ENCODE peak calls at places on chromosomes 5 and 9, in seven cellular contexts. X, L, B, K, U, C and M are unnamed samples.

GRCh38 chr5:157506981-157507780 is 47.2 kb downstream of the NIPAL4 start:
- DNase-seq in X (no peak), L (peak), B (no peak), K (no peak), U (no peak), C (no peak), M (peak)

GRCh38 chr5:78591972-78592700 is 56.4 kb downstream of the LHFPL2 start:
- DNase-seq in X (no peak), L (no peak), B (no peak), K (no peak), U (no peak), C (no peak), M (no peak)

GRCh38 chr5:80736730-80737129 is 81.9 kb upstream of the DHFR start:
- DNase-seq in X (no peak), L (no peak), B (no peak), K (no peak), U (peak), C (no peak), M (no peak)

GRCh38 chr5:138792181-138792808 is 39.1 kb downstream of the CTNNA1 start:
- DNase-seq in X (no peak), L (no peak), B (no peak), K (no peak), U (peak), C (no peak), M (no peak)

GRCh38 chr9:127589955-127590370 is 22.1 kb upstream of the STXBP1 start:
- DNase-seq in X (peak), L (peak), B (peak), K (no peak), U (peak), C (no peak), M (peak)

GRCh38 chr5:31197183-31197582 is 3.7 kb downstream of the CDH6 start:
- DNase-seq in X (no peak), L (no peak), B (no peak), K (no peak), U (peak), C (no peak), M (peak)

GRCh38 chr5:2017540-2018389 is 135.0 kb upstream of the IRX4 start:
- DNase-seq in X (no peak), L (no peak), B (no peak), K (no peak), U (peak), C (no peak), M (no peak)

GRCh38 chr9:95092321-95093072 is 225.0 kb downstream of the FANCC start:
- DNase-seq in X (no peak), L (peak), B (no peak), K (no peak), U (peak), C (no peak), M (peak)

GRCh38 chr5:163445345-163445744 is 8.0 kb downstream of the CCNG1 start:
- DNase-seq in X (no peak), L (no peak), B (no peak), K (no peak), U (no peak), C (no peak), M (no peak)

GRCh38 chr5:42900734-42901133 is 89.0 kb upstream of the SELENOP start:
- DNase-seq in X (no peak), L (no peak), B (no peak), K (no peak), U (no peak), C (no peak), M (no peak)

GRCh38 chr5:15752886-15753285 is 252.9 kb downstream of the FBXL7 start:
- DNase-seq in X (peak), L (no peak), B (peak), K (no peak), U (peak), C (no peak), M (peak)

GRCh38 chr5:93130623-93131022 is 450.4 kb downstream of the NR2F1-AS1 start:
- DNase-seq in X (no peak), L (no peak), B (no peak), K (no peak), U (no peak), C (no peak), M (no peak)

GRCh38 chr5:118548761-118549160 is 439.6 kb downstream of the DTWD2 start:
- DNase-seq in X (no peak), L (no peak), B (no peak), K (no peak), U (peak), C (no peak), M (no peak)

GRCh38 chr9:36818965-36819870 is 214.8 kb downstream of the PAX5 start:
- DNase-seq in X (no peak), L (no peak), B (no peak), K (no peak), U (no peak), C (peak), M (peak)

GRCh38 chr5:76270214-76270613 is 132.9 kb upstream of the IQGAP2 start:
- DNase-seq in X (no peak), L (no peak), B (no peak), K (no peak), U (peak), C (no peak), M (no peak)

GRCh38 chr9:121246821-121247511 is 21.0 kb upstream of the GSN start:
- DNase-seq in X (no peak), L (no peak), B (peak), K (no peak), U (peak), C (no peak), M (peak)

GRCh38 chr9:137834846-137835546 is 42.6 kb upstream of the CACNA1B start:
- DNase-seq in X (no peak), L (no peak), B (no peak), K (no peak), U (no peak), C (no peak), M (peak)

GRCh38 chr5:133123297-133123696 is 71.5 kb downstream of the HSPA4 start:
- DNase-seq in X (no peak), L (no peak), B (no peak), K (no peak), U (no peak), C (no peak), M (no peak)

GRCh38 chr5:137902389-137903133 is 13.3 kb downstream of the PKD2L2 start:
- DNase-seq in X (no peak), L (no peak), B (no peak), K (no peak), U (no peak), C (no peak), M (no peak)

GRCh38 chr5:149213264-149213663 is 58.4 kb upstream of the AFAP1L1 start:
- DNase-seq in X (no peak), L (no peak), B (no peak), K (no peak), U (no peak), C (no peak), M (no peak)

GRCh38 chr9:111356567-111357244 is 26.7 kb upstream of the OR2K2 start:
- DNase-seq in X (peak), L (no peak), B (peak), K (no peak), U (peak), C (no peak), M (peak)
- H3K27ac ChIP-seq in X (no peak), L (no peak), B (no peak), K (no peak), U (peak), C (no peak), M (peak)

GRCh38 chr9:81369136-81369535 is 320.2 kb downstream of the TLE1 start:
- DNase-seq in X (no peak), L (no peak), B (no peak), K (no peak), U (no peak), C (no peak), M (no peak)

GRCh38 chr9:81361311-81361710 is 328.0 kb downstream of the TLE1 start:
- DNase-seq in X (no peak), L (no peak), B (no peak), K (no peak), U (no peak), C (no peak), M (no peak)

GRCh38 chr9:81363916-81364480 is 325.3 kb downstream of the TLE1 start:
- DNase-seq in X (no peak), L (no peak), B (no peak), K (no peak), U (no peak), C (no peak), M (no peak)
- H3K27ac ChIP-seq in X (no peak), L (no peak), B (no peak), K (no peak), U (no peak), C (no peak), M (no peak)

GRCh38 chr9:33459115-33459514 is 11.7 kb upstream of the AQP3 start:
- DNase-seq in X (no peak), L (no peak), B (no peak), K (no peak), U (no peak), C (no peak), M (no peak)
- H3K27ac ChIP-seq in X (no peak), L (no peak), B (no peak), K (no peak), U (no peak), C (peak), M (no peak)

GRCh38 chr5:176700239-176700847 is 53.1 kb downstream of the TSPAN17 start:
- DNase-seq in X (no peak), L (no peak), B (no peak), K (no peak), U (no peak), C (no peak), M (no peak)
- H3K27ac ChIP-seq in X (no peak), L (no peak), B (no peak), K (no peak), U (no peak), C (no peak), M (no peak)

GRCh38 chr5:126446498-126447224 is 23.5 kb downstream of the GRAMD2B start:
- DNase-seq in X (no peak), L (no peak), B (no peak), K (no peak), U (peak), C (no peak), M (peak)
- H3K27ac ChIP-seq in X (no peak), L (no peak), B (no peak), K (peak), U (peak), C (no peak), M (peak)

GRCh38 chr9:12785251-12785880 is 10.5 kb downstream of the LURAP1L start:
- DNase-seq in X (no peak), L (peak), B (no peak), K (no peak), U (peak), C (no peak), M (no peak)

GRCh38 chr9:12783767-12784460 is 9.1 kb downstream of the LURAP1L start:
- DNase-seq in X (no peak), L (no peak), B (no peak), K (no peak), U (no peak), C (no peak), M (no peak)

GRCh38 chr9:12784461-12785250 is 9.8 kb downstream of the LURAP1L start:
- DNase-seq in X (peak), L (peak), B (peak), K (peak), U (peak), C (no peak), M (peak)

GRCh38 chr9:12790026-12790425 is 15.2 kb downstream of the LURAP1L start:
- DNase-seq in X (no peak), L (no peak), B (no peak), K (no peak), U (peak), C (no peak), M (no peak)

GRCh38 chr9:12785941-12786340 is 11.1 kb downstream of the LURAP1L start:
- DNase-seq in X (no peak), L (no peak), B (no peak), K (no peak), U (peak), C (no peak), M (no peak)
- H3K27ac ChIP-seq in X (no peak), L (peak), B (no peak), K (peak), U (peak), C (no peak), M (peak)

GRCh38 chr9:123364241-123364824 is 8.3 kb downstream of the CRB2 start:
- DNase-seq in X (no peak), L (no peak), B (no peak), K (no peak), U (peak), C (no peak), M (peak)
- H3K27ac ChIP-seq in X (no peak), L (no peak), B (no peak), K (no peak), U (no peak), C (no peak), M (no peak)

GRCh38 chr9:115291841-115292240 is 173.9 kb upstream of the TNC start:
- DNase-seq in X (no peak), L (no peak), B (no peak), K (no peak), U (peak), C (no peak), M (no peak)
- H3K27ac ChIP-seq in X (no peak), L (no peak), B (no peak), K (peak), U (no peak), C (no peak), M (peak)